ENCODE peak calls at places on chromosomes 7 and 10, in nine cellular contexts. One of them, this sample, is unnamed.

GRCh38 chr7:44379366-44380178 is 54.2 kb upstream of the CAMK2B start:
- DNase-seq in A549: no peak
- DNase-seq in HCT116: no peak
- DNase-seq in fibroblast of the aortic adventitia: peak; percentile 34
- DNase-seq in right lobe of liver: no peak
- DNase-seq in dorsolateral prefrontal cortex: no peak
- DNase-seq in MM.1S: no peak
- DNase-seq in heart left ventricle: peak; percentile 6
- DNase-seq in astrocyte of the spinal cord: no peak
- DNase-seq in this sample: peak; percentile 40

GRCh38 chr7:6121141-6121540 is 90.0 kb downstream of the ANKRD61 start:
- DNase-seq in A549: no peak
- DNase-seq in HCT116: no peak
- DNase-seq in MM.1S: no peak
- DNase-seq in astrocyte of the spinal cord: peak; percentile 25
- DNase-seq in fibroblast of the aortic adventitia: peak; percentile 26
- DNase-seq in dorsolateral prefrontal cortex: no peak
- DNase-seq in right lobe of liver: no peak
- DNase-seq in heart left ventricle: no peak
- DNase-seq in this sample: peak; percentile 70

GRCh38 chr7:32588657-32589056 is 93.4 kb downstream of the AVL9 start:
- DNase-seq in HCT116: no peak
- DNase-seq in astrocyte of the spinal cord: peak; percentile 80
- DNase-seq in A549: no peak
- DNase-seq in dorsolateral prefrontal cortex: no peak
- DNase-seq in heart left ventricle: no peak
- DNase-seq in right lobe of liver: no peak
- DNase-seq in MM.1S: no peak
- DNase-seq in fibroblast of the aortic adventitia: peak; percentile 46
- DNase-seq in this sample: peak; percentile 86

GRCh38 chr7:76234931-76235441 is 33.3 kb downstream of the SRRM3 start:
- DNase-seq in right lobe of liver: peak; percentile 72
- DNase-seq in MM.1S: no peak
- DNase-seq in fibroblast of the aortic adventitia: peak; percentile 74
- DNase-seq in astrocyte of the spinal cord: peak; percentile 81
- DNase-seq in heart left ventricle: peak; percentile 44
- DNase-seq in HCT116: peak; percentile 74
- DNase-seq in A549: peak; percentile 66
- DNase-seq in dorsolateral prefrontal cortex: peak; percentile 71
- DNase-seq in this sample: peak; percentile 86

GRCh38 chr10:73414230-73414981 is 548 bp upstream of the ANXA7 start:
- DNase-seq in fibroblast of the aortic adventitia: no peak
- DNase-seq in astrocyte of the spinal cord: no peak
- DNase-seq in MM.1S: peak; percentile 17
- DNase-seq in dorsolateral prefrontal cortex: no peak
- DNase-seq in HCT116: no peak
- DNase-seq in heart left ventricle: no peak
- DNase-seq in A549: no peak
- DNase-seq in right lobe of liver: no peak
- DNase-seq in this sample: peak; percentile 34

GRCh38 chr7:106070201-106070551 is 41.9 kb downstream of the SYPL1 start:
- DNase-seq in right lobe of liver: peak; percentile 73
- DNase-seq in HCT116: no peak
- DNase-seq in heart left ventricle: no peak
- DNase-seq in MM.1S: no peak
- DNase-seq in dorsolateral prefrontal cortex: no peak
- DNase-seq in fibroblast of the aortic adventitia: no peak
- DNase-seq in astrocyte of the spinal cord: no peak
- DNase-seq in A549: no peak
- DNase-seq in this sample: no peak

GRCh38 chr7:105224884-105225651 is 163.7 kb downstream of the SRPK2 start:
- DNase-seq in MM.1S: peak; percentile 56
- DNase-seq in A549: peak; percentile 54
- DNase-seq in heart left ventricle: no peak
- DNase-seq in astrocyte of the spinal cord: peak; percentile 94
- DNase-seq in right lobe of liver: no peak
- DNase-seq in fibroblast of the aortic adventitia: peak; percentile 87
- DNase-seq in HCT116: peak; percentile 70
- DNase-seq in dorsolateral prefrontal cortex: no peak
- DNase-seq in this sample: peak; percentile 90

GRCh38 chr10:133359554-133359971 is 1.7 kb upstream of the FUOM start:
- DNase-seq in astrocyte of the spinal cord: no peak
- DNase-seq in A549: no peak
- DNase-seq in fibroblast of the aortic adventitia: no peak
- DNase-seq in HCT116: no peak
- DNase-seq in MM.1S: no peak
- DNase-seq in heart left ventricle: no peak
- DNase-seq in dorsolateral prefrontal cortex: no peak
- DNase-seq in right lobe of liver: peak; percentile 60
- DNase-seq in this sample: no peak

GRCh38 chr7:107961399-107961798 is 41.6 kb downstream of the LAMB1 start:
- DNase-seq in MM.1S: no peak
- DNase-seq in astrocyte of the spinal cord: no peak
- DNase-seq in right lobe of liver: peak; percentile 44
- DNase-seq in fibroblast of the aortic adventitia: no peak
- DNase-seq in heart left ventricle: peak; percentile 42
- DNase-seq in dorsolateral prefrontal cortex: no peak
- DNase-seq in HCT116: no peak
- DNase-seq in A549: no peak
- DNase-seq in this sample: peak; percentile 19

GRCh38 chr7:29224726-29225125 is 30.2 kb downstream of the CHN2 start:
- DNase-seq in fibroblast of the aortic adventitia: peak; percentile 24
- DNase-seq in heart left ventricle: no peak
- DNase-seq in astrocyte of the spinal cord: peak; percentile 14
- DNase-seq in MM.1S: no peak
- DNase-seq in HCT116: no peak
- DNase-seq in A549: no peak
- DNase-seq in right lobe of liver: no peak
- DNase-seq in dorsolateral prefrontal cortex: no peak
- DNase-seq in this sample: no peak

GRCh38 chr7:100465702-100466311 is 1.7 kb upstream of the SPACDR start:
- DNase-seq in dorsolateral prefrontal cortex: peak; percentile 88
- DNase-seq in MM.1S: no peak
- DNase-seq in heart left ventricle: peak; percentile 81
- DNase-seq in right lobe of liver: peak; percentile 78
- DNase-seq in astrocyte of the spinal cord: peak; percentile 80
- DNase-seq in A549: peak; percentile 58
- DNase-seq in HCT116: no peak
- DNase-seq in fibroblast of the aortic adventitia: peak; percentile 69
- DNase-seq in this sample: peak; percentile 83

GRCh38 chr10:17227367-17228080 is 517 bp upstream of the VIM start:
- DNase-seq in MM.1S: peak; percentile 41
- DNase-seq in heart left ventricle: no peak
- DNase-seq in right lobe of liver: no peak
- DNase-seq in A549: no peak
- DNase-seq in astrocyte of the spinal cord: peak; percentile 62
- DNase-seq in dorsolateral prefrontal cortex: no peak
- DNase-seq in fibroblast of the aortic adventitia: peak; percentile 57
- DNase-seq in HCT116: no peak
- DNase-seq in this sample: no peak

GRCh38 chr10:97755718-97756117 is 16.1 kb downstream of the SFRP5 start:
- DNase-seq in astrocyte of the spinal cord: no peak
- DNase-seq in A549: no peak
- DNase-seq in fibroblast of the aortic adventitia: no peak
- DNase-seq in HCT116: no peak
- DNase-seq in heart left ventricle: no peak
- DNase-seq in dorsolateral prefrontal cortex: no peak
- DNase-seq in right lobe of liver: no peak
- DNase-seq in MM.1S: no peak
- DNase-seq in this sample: no peak

GRCh38 chr7:114901771-114902170 is 20.1 kb upstream of the MDFIC start:
- DNase-seq in MM.1S: no peak
- DNase-seq in dorsolateral prefrontal cortex: no peak
- DNase-seq in right lobe of liver: no peak
- DNase-seq in A549: no peak
- DNase-seq in heart left ventricle: no peak
- DNase-seq in astrocyte of the spinal cord: peak; percentile 48
- DNase-seq in HCT116: peak; percentile 85
- DNase-seq in fibroblast of the aortic adventitia: peak; percentile 92
- DNase-seq in this sample: no peak

GRCh38 chr7:28988818-28989595 is 30.9 kb upstream of the TRIL start:
- DNase-seq in heart left ventricle: no peak
- DNase-seq in right lobe of liver: no peak
- DNase-seq in fibroblast of the aortic adventitia: peak; percentile 97
- DNase-seq in A549: no peak
- DNase-seq in MM.1S: no peak
- DNase-seq in HCT116: no peak
- DNase-seq in astrocyte of the spinal cord: peak; percentile 92
- DNase-seq in dorsolateral prefrontal cortex: no peak
- DNase-seq in this sample: peak; percentile 94

GRCh38 chr7:30752979-30753378 is 1.0 kb downstream of the INMT start:
- DNase-seq in MM.1S: no peak
- DNase-seq in HCT116: no peak
- DNase-seq in A549: no peak
- DNase-seq in fibroblast of the aortic adventitia: peak; percentile 92
- DNase-seq in heart left ventricle: peak; percentile 90
- DNase-seq in dorsolateral prefrontal cortex: no peak
- DNase-seq in right lobe of liver: peak; percentile 65
- DNase-seq in astrocyte of the spinal cord: peak; percentile 24
- DNase-seq in this sample: peak; percentile 66

GRCh38 chr10:114577133-114577532 is 80.9 kb downstream of the ABLIM1 start:
- DNase-seq in MM.1S: no peak
- DNase-seq in astrocyte of the spinal cord: peak; percentile 73
- DNase-seq in dorsolateral prefrontal cortex: no peak
- DNase-seq in HCT116: no peak
- DNase-seq in fibroblast of the aortic adventitia: peak; percentile 79
- DNase-seq in right lobe of liver: no peak
- DNase-seq in A549: no peak
- DNase-seq in heart left ventricle: no peak
- DNase-seq in this sample: peak; percentile 84

GRCh38 chr10:27660705-27661104 is 84.9 kb downstream of the MKX start:
- DNase-seq in heart left ventricle: no peak
- DNase-seq in HCT116: no peak
- DNase-seq in astrocyte of the spinal cord: no peak
- DNase-seq in A549: no peak
- DNase-seq in fibroblast of the aortic adventitia: no peak
- DNase-seq in dorsolateral prefrontal cortex: no peak
- DNase-seq in MM.1S: no peak
- DNase-seq in right lobe of liver: no peak
- DNase-seq in this sample: peak; percentile 33

GRCh38 chr7:128919881-128920789 is 9.6 kb upstream of the KCP start:
- DNase-seq in fibroblast of the aortic adventitia: no peak
- DNase-seq in A549: no peak
- DNase-seq in heart left ventricle: peak; percentile 5
- DNase-seq in astrocyte of the spinal cord: no peak
- DNase-seq in dorsolateral prefrontal cortex: no peak
- DNase-seq in MM.1S: no peak
- DNase-seq in right lobe of liver: no peak
- DNase-seq in HCT116: no peak
- DNase-seq in this sample: no peak

DNA sequence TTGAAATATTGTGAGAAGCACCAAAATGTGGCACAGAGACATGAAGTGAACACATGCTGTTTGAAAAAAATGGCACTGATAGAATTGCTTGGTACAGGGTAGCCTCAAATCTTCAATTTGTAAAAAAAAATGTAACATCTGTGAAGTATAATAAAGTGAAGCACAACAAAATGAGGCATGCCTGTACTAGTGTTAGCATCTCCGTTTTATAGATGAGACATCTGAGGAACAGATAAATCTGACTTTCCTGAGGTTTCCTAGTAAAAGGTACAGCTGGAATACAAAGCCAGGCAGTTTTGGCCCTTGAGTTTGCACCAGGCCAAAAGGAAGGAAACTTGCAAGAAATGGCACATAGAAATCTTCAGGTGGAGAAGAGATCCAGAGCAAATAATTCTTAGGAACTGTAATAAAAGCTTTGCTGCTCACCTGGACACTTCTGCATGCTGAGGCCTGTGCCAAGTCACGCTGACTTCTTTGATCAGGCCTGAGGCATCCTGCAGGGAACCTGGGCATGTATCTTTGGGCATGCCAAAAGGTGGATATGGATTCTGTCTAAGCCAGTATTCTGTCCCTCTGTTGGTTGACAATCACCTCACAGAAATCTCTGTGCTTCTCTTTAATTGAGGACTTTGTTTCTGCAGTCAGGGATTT is 251.5 kb upstream of the PLPP4 start:
- DNase-seq in fibroblast of the aortic adventitia: no peak
- DNase-seq in MM.1S: no peak
- DNase-seq in dorsolateral prefrontal cortex: no peak
- DNase-seq in astrocyte of the spinal cord: no peak
- DNase-seq in heart left ventricle: no peak
- DNase-seq in HCT116: no peak
- DNase-seq in A549: no peak
- DNase-seq in right lobe of liver: no peak
- DNase-seq in this sample: no peak
- H3K4me3 ChIP-seq in fibroblast of the aortic adventitia: no peak overlapping the region
- H3K4me3 ChIP-seq in MM.1S: no peak overlapping the region
- H3K4me3 ChIP-seq in dorsolateral prefrontal cortex: no peak overlapping the region
- H3K4me3 ChIP-seq in astrocyte of the spinal cord: no peak overlapping the region
- H3K4me3 ChIP-seq in heart left ventricle: no peak overlapping the region
- H3K4me3 ChIP-seq in HCT116: no peak overlapping the region
- H3K4me3 ChIP-seq in A549: no peak overlapping the region
- H3K4me3 ChIP-seq in right lobe of liver: no peak overlapping the region
- H3K4me3 ChIP-seq in this sample: no peak overlapping the region

DNA sequence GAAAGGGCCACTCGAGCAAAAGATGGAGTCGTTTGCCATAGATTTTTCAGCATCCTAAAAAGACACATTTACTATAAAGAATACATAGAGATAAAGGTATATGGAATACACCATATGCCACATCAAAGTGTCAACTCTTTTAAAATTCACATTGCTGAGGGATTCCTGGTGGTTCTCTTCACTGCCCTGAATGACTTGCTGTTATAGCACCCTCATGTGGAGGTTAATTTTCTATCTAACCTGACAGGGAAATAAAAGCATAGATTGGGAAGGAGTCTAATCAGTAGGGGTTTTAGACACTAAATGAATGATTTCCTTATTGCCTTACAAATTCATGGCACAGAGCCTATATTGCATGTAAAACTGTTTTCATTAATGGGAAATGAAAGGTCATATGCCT is 25.9 kb downstream of the DNAH11 start:
- DNase-seq in HCT116: no peak
- DNase-seq in dorsolateral prefrontal cortex: no peak
- DNase-seq in right lobe of liver: no peak
- DNase-seq in astrocyte of the spinal cord: no peak
- DNase-seq in A549: no peak
- DNase-seq in fibroblast of the aortic adventitia: no peak
- DNase-seq in MM.1S: no peak
- DNase-seq in heart left ventricle: no peak
- DNase-seq in this sample: no peak
- TF ChIP-seq CTCF in HCT116: peak; percentile 61
- TF ChIP-seq CTCF in dorsolateral prefrontal cortex: peak; percentile 31
- TF ChIP-seq CTCF in right lobe of liver: peak; percentile 51
- TF ChIP-seq CTCF in astrocyte of the spinal cord: no peak
- TF ChIP-seq CTCF in A549: peak; percentile 24
- TF ChIP-seq CTCF in fibroblast of the aortic adventitia: no peak
- TF ChIP-seq CTCF in MM.1S: no peak
- TF ChIP-seq CTCF in heart left ventricle: peak; percentile 11
- TF ChIP-seq CTCF in this sample: no peak

GRCh38 chr10:112815238-112816032 is 134.6 kb upstream of the TCF7L2 start:
- DNase-seq in HCT116: no peak
- DNase-seq in heart left ventricle: no peak
- DNase-seq in fibroblast of the aortic adventitia: peak; percentile 44
- DNase-seq in A549: no peak
- DNase-seq in astrocyte of the spinal cord: peak; percentile 60
- DNase-seq in dorsolateral prefrontal cortex: no peak
- DNase-seq in MM.1S: no peak
- DNase-seq in right lobe of liver: peak; percentile 65
- DNase-seq in this sample: peak; percentile 60
- H3K4me3 ChIP-seq in HCT116: no peak overlapping the region
- H3K4me3 ChIP-seq in heart left ventricle: no peak overlapping the region
- H3K4me3 ChIP-seq in fibroblast of the aortic adventitia: no peak overlapping the region
- H3K4me3 ChIP-seq in A549: no peak overlapping the region
- H3K4me3 ChIP-seq in astrocyte of the spinal cord: no peak overlapping the region
- H3K4me3 ChIP-seq in dorsolateral prefrontal cortex: no peak overlapping the region
- H3K4me3 ChIP-seq in MM.1S: no peak overlapping the region
- H3K4me3 ChIP-seq in right lobe of liver: no peak overlapping the region
- H3K4me3 ChIP-seq in this sample: no peak overlapping the region

GRCh38 chr10:43255644-43256431 is 11.0 kb downstream of the RASGEF1A start:
- DNase-seq in A549: peak; percentile 69
- DNase-seq in HCT116: peak; percentile 21
- DNase-seq in MM.1S: peak; percentile 19
- DNase-seq in fibroblast of the aortic adventitia: peak; percentile 4
- DNase-seq in heart left ventricle: peak; percentile 9
- DNase-seq in right lobe of liver: peak; percentile 17
- DNase-seq in astrocyte of the spinal cord: no peak
- DNase-seq in dorsolateral prefrontal cortex: peak; percentile 49
- DNase-seq in this sample: no peak
- TF ChIP-seq CTCF in A549: peak; percentile 48
- TF ChIP-seq CTCF in HCT116: peak; percentile 78
- TF ChIP-seq CTCF in MM.1S: peak; percentile 47
- TF ChIP-seq CTCF in fibroblast of the aortic adventitia: peak; percentile 39
- TF ChIP-seq CTCF in heart left ventricle: peak; percentile 16
- TF ChIP-seq CTCF in right lobe of liver: peak; percentile 23
- TF ChIP-seq CTCF in astrocyte of the spinal cord: peak; percentile 53
- TF ChIP-seq CTCF in dorsolateral prefrontal cortex: peak; percentile 48
- TF ChIP-seq CTCF in this sample: peak; percentile 42

This sample was measured in foreskin fibroblast.